ENCODE peak calls at places on chromosomes 1 and 21, in six cellular contexts. S is HCT116, H is heart left ventricle, Z is esophagus squamous epithelium, X is prostate gland, L is GM12892. T is an unnamed sample.

GRCh38 chr1:58628987-58629598 is 52.0 kb upstream of the TACSTD2 start:
- DNase-seq in S (no peak), H (no peak), L (no peak), X (no peak), Z (no peak), T (no peak)

GRCh38 chr1:76336951-76337371 is 262.4 kb downstream of the ST6GALNAC3 start:
- DNase-seq in H (peak; percentile 87), S (no peak), X (no peak), Z (peak; percentile 3), L (no peak), T (no peak)

GRCh38 chr1:223472057-223472456 is 78.8 kb downstream of the CCDC185 start:
- DNase-seq in S (no peak), H (no peak), L (no peak), X (no peak), Z (no peak), T (no peak)

GRCh38 chr1:181514298-181515290 is 31.3 kb downstream of the CACNA1E start:
- DNase-seq in X (no peak), L (no peak), H (no peak), S (no peak), Z (no peak), T (no peak)

GRCh38 chr1:206117151-206117948 is at the start of gene AVPR1B:
- DNase-seq in L (peak; percentile 26), X (peak; percentile 28), S (no peak), H (peak; percentile 54), Z (no peak), T (no peak)

GRCh38 chr1:93007941-93008577 is 46.8 kb upstream of the DIPK1A start:
- DNase-seq in H (no peak), L (no peak), Z (no peak), S (no peak), X (no peak), T (no peak)

GRCh38 chr1:176741181-176741580 is 278.2 kb downstream of the PAPPA2 start:
- DNase-seq in H (no peak), X (no peak), S (no peak), L (no peak), Z (no peak), T (no peak)

GRCh38 chr1:85454214-85454613 is 10.7 kb downstream of the DDAH1 start:
- DNase-seq in S (no peak), H (no peak), Z (no peak), L (no peak), X (no peak), T (no peak)

GRCh38 chr1:41890841-41891311 is 27.8 kb downstream of the HIVEP3 start:
- DNase-seq in Z (no peak), L (no peak), X (peak; percentile 32), S (no peak), H (peak; percentile 72), T (peak; percentile 67)

GRCh38 chr1:47725732-47726495 is 271.3 kb downstream of the TRABD2B start:
- DNase-seq in H (peak; percentile 79), Z (no peak), X (peak; percentile 71), S (peak; percentile 49), L (peak; percentile 59), T (peak; percentile 52)

GRCh38 chr1:228283043-228283371 is 75.2 kb downstream of the OBSCN start:
- DNase-seq in H (peak; percentile 36), X (no peak), L (no peak), S (no peak), Z (no peak), T (no peak)

GRCh38 chr1:229990326-229990725 is 76.7 kb upstream of the GALNT2 start:
- DNase-seq in S (no peak), L (no peak), Z (no peak), X (no peak), H (no peak), T (no peak)

GRCh38 chr1:116881879-116882520 is 27.7 kb upstream of the PTGFRN start:
- DNase-seq in Z (no peak), H (peak; percentile 47), X (no peak), L (no peak), S (no peak), T (no peak)

GRCh38 chr1:64743954-64744491 is 852 bp upstream of the RAVER2 start:
- DNase-seq in X (no peak), H (no peak), S (no peak), Z (no peak), L (no peak), T (no peak)

GRCh38 chr1:174998569-174999215 is 1.1 kb upstream of the CACYBP start:
- DNase-seq in L (no peak), H (peak; percentile 41), S (peak; percentile 68), Z (no peak), X (peak; percentile 49), T (peak; percentile 40)

GRCh38 chr1:3067671-3068399 is 1.2 kb upstream of the PRDM16 start:
- DNase-seq in S (no peak), X (no peak), Z (no peak), L (no peak), H (no peak), T (no peak)

GRCh38 chr1:197958438-197958837 is 41.3 kb downstream of the LHX9 start:
- DNase-seq in L (no peak), S (no peak), Z (no peak), H (no peak), X (no peak), T (no peak)

GRCh38 chr1:95216292-95216990 is 17.6 kb upstream of the RWDD3 start:
- DNase-seq in X (no peak), Z (no peak), S (no peak), L (no peak), H (no peak), T (no peak)

GRCh38 chr1:45545019-45545493 is 5.6 kb upstream of the AKR1A1 start:
- DNase-seq in Z (no peak), L (no peak), X (no peak), H (no peak), S (no peak), T (no peak)

GRCh38 chr1:12477936-12478611 is 139.9 kb downstream of the DHRS3 start:
- DNase-seq in X (peak; percentile 94), H (peak; percentile 88), Z (peak; percentile 42), S (peak; percentile 96), L (no peak), T (peak; percentile 77)

GRCh38 chr21:46062471-46063211 is 35.3 kb upstream of the COL6A2 start:
- DNase-seq in L (no peak), H (peak; percentile 11), S (no peak), Z (no peak), X (no peak), T (no peak)

GRCh38 chr21:46061950-46062349 is 36.0 kb upstream of the COL6A2 start:
- DNase-seq in X (no peak), S (no peak), L (no peak), H (peak; percentile 10), Z (no peak), T (no peak)

GRCh38 chr21:46059195-46059594 is 38.7 kb upstream of the COL6A2 start:
- DNase-seq in X (no peak), H (no peak), Z (no peak), S (no peak), L (no peak), T (no peak)

GRCh38 chr21:46061063-46061462 is 36.8 kb upstream of the COL6A2 start:
- DNase-seq in H (no peak), X (no peak), L (no peak), Z (no peak), S (no peak), T (no peak)

GRCh38 chr21:46060596-46061061 is 37.3 kb upstream of the COL6A2 start:
- DNase-seq in H (peak; percentile 84), S (no peak), L (no peak), Z (no peak), X (no peak), T (no peak)
- TF ChIP-seq POLR2A in H (no peak), S (no peak), L (no peak), Z (no peak), X (no peak), T (no peak)

DNA sequence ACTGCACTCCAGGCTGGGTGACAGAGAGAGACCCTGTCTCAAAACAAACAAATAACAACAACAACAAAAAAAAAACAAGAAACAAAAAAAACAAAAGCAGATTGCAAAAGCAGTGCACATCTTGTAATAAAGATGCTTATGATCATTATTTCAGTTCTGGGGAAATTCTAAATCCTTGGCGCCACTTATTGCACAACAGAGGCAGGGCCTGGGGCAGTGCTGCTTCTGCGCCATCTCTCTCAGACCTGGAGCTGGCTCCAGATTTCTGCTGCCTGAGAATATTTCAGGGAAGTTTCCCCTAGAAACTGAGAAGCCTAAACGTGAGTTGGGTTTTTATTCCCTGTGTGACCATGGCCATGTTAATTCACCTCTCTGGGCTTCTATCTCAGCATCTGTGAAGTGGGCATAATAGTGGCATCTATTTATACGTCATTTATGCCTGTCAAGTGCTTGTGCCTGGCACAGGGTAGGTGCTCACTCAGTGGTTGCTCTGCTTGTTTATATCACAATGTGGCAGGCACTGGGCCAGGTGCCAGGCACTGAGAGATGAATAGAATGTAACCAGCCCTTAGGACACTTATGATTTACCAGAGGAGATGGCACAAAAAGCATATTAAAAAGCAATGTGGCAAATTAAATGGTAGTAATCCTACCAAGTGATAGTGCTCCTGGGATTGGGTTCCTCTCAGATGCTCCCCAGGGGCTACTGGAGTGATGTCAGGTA is 67.9 kb downstream of the MDM4 start:
- DNase-seq in X (peak; percentile 20), H (peak; percentile 89), Z (no peak), L (no peak), S (no peak), T (peak; percentile 69)
- TF ChIP-seq POLR2A in X (no peak), H (no peak), Z (no peak), L (no peak), S (no peak), T (no peak)

DNA sequence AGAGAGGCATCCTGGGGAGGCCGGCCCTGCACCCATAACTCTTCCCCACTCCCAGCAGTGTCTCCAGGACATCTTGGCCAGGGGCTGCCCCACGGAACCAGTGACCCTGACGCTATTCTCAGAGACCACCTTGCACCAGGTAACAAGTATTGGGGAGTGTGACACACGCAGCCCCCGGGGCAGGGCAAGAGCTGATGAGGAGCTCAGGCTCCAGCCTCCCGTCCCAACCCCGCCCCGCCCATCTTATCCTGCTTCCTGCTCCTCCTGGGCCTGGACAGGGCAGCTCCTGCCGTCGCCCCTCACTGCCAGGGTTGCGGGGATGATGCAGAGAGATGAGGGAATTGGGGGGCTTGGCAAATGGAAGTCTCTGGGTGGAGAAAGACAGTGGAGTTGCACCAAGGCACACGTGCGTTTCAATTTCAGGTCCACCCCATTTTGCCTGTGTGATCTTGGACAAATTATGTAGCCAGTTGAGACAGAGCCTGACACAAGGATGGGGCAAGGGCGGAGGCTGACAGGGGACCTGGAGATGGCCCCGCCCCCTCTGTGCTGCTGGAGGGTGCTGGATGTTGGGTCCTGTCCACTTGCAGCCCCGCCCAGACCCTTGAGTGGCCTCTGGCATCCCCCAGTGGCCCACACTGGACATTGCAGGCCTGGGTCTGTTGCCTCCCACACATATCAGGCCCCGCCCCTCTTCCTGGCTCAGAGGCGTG is 10.7 kb downstream of the CLCNKA start:
- DNase-seq in Z (peak; percentile 29), X (peak; percentile 73), L (peak; percentile 80), H (peak; percentile 93), S (peak; percentile 85), T (peak; percentile 83)
- TF ChIP-seq POLR2A in Z (no peak), X (no peak), L (no peak), H (no peak), S (no peak), T (no peak)

DNA sequence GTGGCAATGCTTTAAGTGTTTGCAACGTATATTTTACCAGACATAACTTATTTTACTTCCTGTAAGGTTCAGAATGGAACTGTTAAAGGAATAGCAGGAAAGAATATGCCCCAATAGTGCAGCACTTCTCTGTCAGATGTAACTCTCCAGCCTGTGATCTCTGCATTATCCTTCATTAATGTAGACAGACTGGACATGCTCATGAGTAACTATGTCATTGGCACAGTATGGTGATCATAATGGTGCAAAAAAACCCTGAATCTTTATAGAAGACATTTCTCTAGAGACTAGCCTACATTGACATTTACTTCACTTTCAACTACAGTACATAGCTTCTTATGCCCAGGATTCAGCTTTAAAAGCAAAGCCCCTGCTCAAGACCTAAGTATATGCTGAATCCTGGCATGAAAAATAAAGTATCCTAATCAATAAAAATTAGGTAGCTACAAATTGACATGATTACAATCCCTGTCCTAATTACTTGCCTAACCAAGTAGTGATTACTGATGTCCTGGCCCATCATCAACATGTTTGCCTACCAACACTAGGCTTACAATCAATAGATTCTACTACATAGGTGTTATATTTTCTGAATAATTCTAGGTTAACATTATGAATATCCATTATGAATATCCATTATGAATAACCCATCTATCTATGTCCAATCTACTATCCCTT is 13.9 kb downstream of the COX20 start:
- DNase-seq in Z (no peak), S (no peak), X (no peak), L (no peak), H (no peak), T (no peak)
- TF ChIP-seq POLR2A in Z (no peak), S (no peak), X (no peak), L (no peak), H (no peak), T (no peak)